ENCODE peak calls at places on chromosomes 3 and 15, in five cellular contexts. B is PC-9, I is fibroblast of lung, H is OCI-LY7, U is astrocyte. D is an unnamed sample.

GRCh38 chr3:47512416-47513124 is 942 bp downstream of the ELP6 start:
- DNase-seq in B (no peak), I (peak), H (peak), U (no peak), D (no peak)

GRCh38 chr15:38414351-38414750 is 39.6 kb upstream of the FAM98B start:
- DNase-seq in B (no peak), I (peak), H (peak), U (peak), D (peak)

GRCh38 chr3:186806173-186807055 is at the start of gene RFC4:
- DNase-seq in B (peak), I (peak), H (peak), U (peak), D (peak)

GRCh38 chr3:183551930-183552329 is 3.6 kb downstream of the KLHL6 start:
- DNase-seq in B (no peak), I (no peak), H (peak), U (no peak), D (no peak)

GRCh38 chr3:155948476-155948875 is 78.0 kb downstream of the GMPS start:
- DNase-seq in B (no peak), I (no peak), H (no peak), U (no peak), D (no peak)

GRCh38 chr3:47732143-47732542 is 49.5 kb downstream of the SMARCC1 start:
- DNase-seq in B (no peak), I (no peak), H (no peak), U (no peak), D (no peak)

GRCh38 chr3:23254287-23254686 is 51.2 kb downstream of the UBE2E2 start:
- DNase-seq in B (no peak), I (no peak), H (no peak), U (no peak), D (no peak)

GRCh38 chr3:126959921-126960603 is 22.9 kb upstream of the PLXNA1 start:
- DNase-seq in B (peak), I (peak), H (no peak), U (peak), D (peak)

GRCh38 chr3:52278510-52279069 is at the start of gene WDR82:
- DNase-seq in B (peak), I (peak), H (peak), U (peak), D (peak)

GRCh38 chr15:90044916-90045371 is 43.8 kb downstream of the ZNF710 start:
- DNase-seq in B (no peak), I (no peak), H (no peak), U (no peak), D (no peak)

GRCh38 chr3:141065841-141066592 is 14.9 kb downstream of the SPSB4 start:
- DNase-seq in B (no peak), I (no peak), H (no peak), U (no peak), D (peak)

GRCh38 chr3:138331143-138331894 is 1.7 kb upstream of the NME9 start:
- DNase-seq in B (no peak), I (peak), H (peak), U (no peak), D (no peak)

GRCh38 chr15:82890338-82891024 is 62.0 kb downstream of the HOMER2 start:
- DNase-seq in B (no peak), I (no peak), H (no peak), U (peak), D (no peak)

GRCh38 chr3:133574260-133574881 is 885 bp downstream of the CDV3 start:
- DNase-seq in B (peak), I (peak), H (peak), U (peak), D (peak)

GRCh38 chr3:56133423-56133822 is 334.8 kb downstream of the ERC2 start:
- DNase-seq in B (no peak), I (peak), H (no peak), U (peak), D (no peak)

GRCh38 chr3:72212396-72212795 is 427.4 kb upstream of the PROK2 start:
- DNase-seq in B (no peak), I (no peak), H (no peak), U (no peak), D (no peak)

GRCh38 chr15:68640791-68641331 is 62.1 kb downstream of the CORO2B start:
- DNase-seq in B (no peak), I (peak), H (no peak), U (no peak), D (peak)

GRCh38 chr3:74891312-74891711 is 276.9 kb upstream of the CNTN3 start:
- DNase-seq in B (no peak), I (no peak), H (no peak), U (no peak), D (no peak)

GRCh38 chr3:74897006-74897405 is 282.5 kb upstream of the CNTN3 start:
- DNase-seq in B (no peak), I (peak), H (no peak), U (no peak), D (no peak)
- TF ChIP-seq CTCF in B (peak), I (peak), H (peak), U (no peak), D (no peak)

GRCh38 chr3:171840484-171840830 is 2.7 kb upstream of the TMEM212 start:
- DNase-seq in B (no peak), I (no peak), H (no peak), U (no peak), D (no peak)
- H2AFZ ChIP-seq in B (no peak), I (no peak), H (no peak), U (no peak), D (peak)

GRCh38 chr15:41774873-41775417 is 661 bp downstream of the MAPKBP1 start:
- DNase-seq in B (no peak), I (no peak), H (peak), U (no peak), D (no peak)

GRCh38 chr15:41773332-41773728 is 954 bp upstream of the MAPKBP1 start:
- DNase-seq in B (no peak), I (no peak), H (peak), U (no peak), D (no peak)

GRCh38 chr15:41773729-41774061 is 589 bp upstream of the MAPKBP1 start:
- DNase-seq in B (no peak), I (no peak), H (no peak), U (no peak), D (peak)

GRCh38 chr15:41774062-41774872 is at the start of gene MAPKBP1:
- DNase-seq in B (peak), I (peak), H (peak), U (peak), D (peak)

GRCh38 chr15:41772720-41773331 is 1.5 kb upstream of the MAPKBP1 start:
- DNase-seq in B (peak), I (peak), H (peak), U (peak), D (peak)
- H3K4me3 ChIP-seq in B (no peak), I (no peak), H (peak), U (no peak), D (no peak)

DNA sequence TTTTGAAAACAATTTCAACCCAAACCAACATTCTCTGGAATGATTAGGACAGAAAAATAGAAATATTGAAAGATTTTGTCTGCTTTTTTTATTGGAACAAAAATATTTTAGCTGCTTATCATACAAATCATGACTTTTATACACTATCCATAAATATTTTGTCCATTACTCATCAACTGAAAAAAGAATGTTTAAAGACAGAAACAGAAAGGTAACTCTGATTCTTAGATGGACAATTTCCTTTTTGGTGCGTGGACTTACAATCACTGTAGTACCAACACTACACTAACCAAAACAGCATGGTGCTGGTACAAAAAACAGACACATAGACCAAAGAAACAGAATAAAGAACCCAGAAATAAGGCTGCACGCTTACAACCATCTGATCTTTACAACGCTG is 582.8 kb upstream of the CCDC54 start:
- DNase-seq in B (no peak), I (no peak), H (no peak), U (no peak), D (no peak)
- TF ChIP-seq CTCF in B (no peak), I (no peak), H (no peak), U (no peak), D (no peak)

D was measured in osteoblast.